ENCODE peak calls at places on chromosomes 4 and X, in four cellular contexts. M is dorsolateral prefrontal cortex, T is cardiac fibroblast, U is endothelial cell. V is an unnamed sample.

GRCh38 chrX:72358313-72358712 is 52.6 kb upstream of the CITED1 start:
- DNase-seq in M (no peak), T (peak; percentile 12), U (no peak), V (no peak)

GRCh38 chr4:15378055-15378454 is 49.8 kb upstream of the C1QTNF7 start:
- DNase-seq in M (no peak), T (peak; percentile 27), U (no peak), V (no peak)

GRCh38 chr4:41442818-41443217 is 95.1 kb upstream of the LIMCH1 start:
- DNase-seq in M (no peak), T (peak; percentile 7), U (no peak), V (no peak)

GRCh38 chr4:182320580-182320979 is 77.4 kb downstream of the TENM3 start:
- DNase-seq in M (no peak), T (no peak), U (no peak), V (no peak)

GRCh38 chr4:15689540-15689939 is 7.9 kb downstream of the FAM200B start:
- DNase-seq in M (no peak), T (peak; percentile 33), U (no peak), V (peak; percentile 75)

GRCh38 chr4:122831515-122832196 is 5.0 kb downstream of the FGF2 start:
- DNase-seq in M (no peak), T (no peak), U (no peak), V (no peak)

GRCh38 chr4:18934197-18934596 is 912.6 kb upstream of the LCORL start:
- DNase-seq in M (no peak), T (no peak), U (no peak), V (no peak)

GRCh38 chrX:102154900-102155805 is 624 bp downstream of the BEX5 start:
- DNase-seq in M (peak; percentile 15), T (no peak), U (peak; percentile 28), V (no peak)

GRCh38 chr4:115918149-115918548 is 804.7 kb upstream of the NDST4 start:
- DNase-seq in M (no peak), T (no peak), U (no peak), V (no peak)

GRCh38 chr4:25878676-25879075 is 15.9 kb upstream of the SEL1L3 start:
- DNase-seq in M (no peak), T (no peak), U (no peak), V (peak; percentile 65)

GRCh38 chrX:118216488-118216887 is 99.9 kb upstream of the KLHL13 start:
- DNase-seq in M (no peak), T (no peak), U (no peak), V (no peak)

GRCh38 chr4:108851346-108851745 is 88.5 kb upstream of the ETNPPL start:
- DNase-seq in M (no peak), T (peak; percentile 6), U (no peak), V (no peak)

DNA sequence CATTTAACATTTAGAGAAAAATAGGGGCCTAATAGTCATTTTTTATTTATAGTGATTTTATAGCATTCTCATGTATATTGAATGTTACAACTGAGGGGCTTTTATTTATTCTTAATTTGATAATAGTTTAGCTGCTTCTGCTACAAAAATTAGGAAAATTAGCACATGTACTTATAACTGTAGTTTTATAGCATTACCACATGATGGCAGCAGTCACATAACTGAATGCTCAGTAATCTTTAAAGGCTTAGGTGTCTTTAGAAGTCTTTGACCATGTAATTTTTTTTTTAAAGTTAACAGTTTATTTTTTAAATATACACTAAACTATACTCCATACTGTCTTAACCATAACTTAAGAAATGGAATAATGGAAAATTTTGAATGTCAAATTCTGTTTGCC is 136.6 kb downstream of the STAG2 start:
- DNase-seq in M (no peak), T (peak; percentile 54), U (no peak), V (no peak)
- TF ChIP-seq CTCF in M (peak; percentile 51), T (peak; percentile 35), U (peak; percentile 34), V (peak; percentile 64)

DNA sequence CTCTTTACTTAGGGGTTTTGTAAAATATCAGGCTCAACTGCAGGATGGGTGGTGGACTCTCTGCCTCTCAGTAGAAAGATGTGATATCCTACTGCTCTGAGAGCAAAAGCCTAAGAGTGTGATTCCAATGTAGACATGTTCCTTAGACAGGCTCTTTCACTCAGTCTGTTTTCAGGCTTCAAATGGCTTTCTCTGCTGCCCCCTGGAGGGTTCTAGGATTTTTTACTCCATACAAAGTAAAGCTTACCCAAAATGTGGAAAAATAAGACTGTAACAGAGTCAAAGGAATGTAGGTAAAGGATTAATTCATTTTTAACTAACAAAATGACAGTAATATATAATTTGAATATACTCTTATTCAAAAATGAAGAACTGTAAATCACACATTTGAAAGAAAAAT is 32.1 kb downstream of the ZGRF1 start:
- DNase-seq in M (peak; percentile 68), T (peak; percentile 75), U (peak; percentile 63), V (no peak)
- TF ChIP-seq CTCF in M (peak; percentile 82), T (peak; percentile 72), U (peak; percentile 50), V (peak; percentile 74)

GRCh38 chr4:124943938-124944337 is 231.4 kb upstream of the ANKRD50 start:
- DNase-seq in M (no peak), T (no peak), U (no peak), V (no peak)
- TF ChIP-seq CTCF in M (no peak), T (no peak), U (no peak), V (no peak)

DNA sequence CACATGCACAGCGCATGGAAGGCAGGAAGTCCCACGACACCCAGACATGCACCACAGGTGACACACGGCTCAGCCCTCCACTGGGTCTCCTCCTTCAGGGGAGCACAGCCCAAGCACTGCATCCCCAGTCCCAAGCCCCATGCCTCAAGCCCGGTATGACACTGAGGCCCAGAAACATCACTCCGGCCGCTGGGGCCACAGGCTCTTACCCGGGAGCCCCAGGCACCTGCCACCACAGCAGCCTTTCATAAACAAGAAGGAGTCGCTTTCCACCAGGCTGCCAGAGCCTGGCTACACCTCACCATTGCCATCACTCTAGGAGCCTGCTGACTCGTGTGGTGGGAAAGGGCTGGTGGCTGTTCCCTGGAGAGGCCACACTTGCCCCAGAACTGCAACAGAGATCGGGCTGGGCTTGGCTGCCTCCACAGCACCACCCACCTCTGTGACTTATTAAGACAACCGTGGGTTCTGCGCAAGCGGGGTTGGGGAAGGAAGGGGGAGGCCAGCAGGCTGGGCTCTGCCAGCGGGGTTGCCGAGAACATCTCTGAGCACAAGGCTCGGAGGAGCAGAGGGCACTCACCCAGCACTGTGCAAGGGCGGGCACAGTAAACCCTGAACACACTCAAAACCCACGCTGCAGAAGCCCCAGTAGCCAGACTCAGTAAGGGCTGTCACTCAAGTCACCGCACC is 4.5 kb downstream of the HAUS7 start:
- DNase-seq in M (no peak), T (no peak), U (no peak), V (no peak)
- TF ChIP-seq CTCF in M (no peak), T (no peak), U (no peak), V (no peak)

GRCh38 chr4:136281307-136281706 is 1251.0 kb downstream of the PCDH18 start:
- DNase-seq in M (no peak), T (no peak), U (no peak), V (no peak)

GRCh38 chr4:136281889-136282288 is 1250.4 kb downstream of the PCDH18 start:
- DNase-seq in M (no peak), T (no peak), U (no peak), V (no peak)

GRCh38 chr4:136283973-136284372 is 1248.3 kb downstream of the PCDH18 start:
- DNase-seq in M (no peak), T (no peak), U (no peak), V (no peak)
- TF ChIP-seq CTCF in M (no peak), T (no peak), U (no peak), V (no peak)